ENCODE peak calls at places on chromosomes 2 and 18, in eight cellular contexts. N is fibroblast of lung; Y is stomach; R is GM23248; H is dorsolateral prefrontal cortex; M is RWPE1; A is CD4-positive, alpha-beta T cell; F is aorta. Q is an unnamed sample.

GRCh38 chr18:3130344-3130743 is 89.4 kb downstream of the MYOM1 start:
- DNase-seq in N (no peak), Y (no peak), R (no peak), H (no peak), M (no peak), A (no peak), F (no peak), Q (no peak)

GRCh38 chr2:53998834-53999233 is 28.0 kb upstream of the PSME4 start:
- DNase-seq in N (no peak), Y (no peak), R (no peak), H (no peak), M (no peak), A (no peak), F (no peak), Q (no peak)

GRCh38 chr2:42566837-42567251 is 1.6 kb upstream of the MTA3 start:
- DNase-seq in N (no peak), Y (no peak), R (peak; percentile 43), H (no peak), M (no peak), A (no peak), F (no peak), Q (no peak)

GRCh38 chr2:155442755-155443372 is 744.4 kb downstream of the KCNJ3 start:
- DNase-seq in N (no peak), Y (no peak), R (peak; percentile 0), H (no peak), M (peak; percentile 6), A (no peak), F (no peak), Q (no peak)

GRCh38 chr2:212021947-212022346 is 516.7 kb downstream of the ERBB4 start:
- DNase-seq in N (peak; percentile 79), Y (no peak), R (peak; percentile 41), H (no peak), M (no peak), A (no peak), F (no peak), Q (peak; percentile 21)

GRCh38 chr2:67277450-67277849 is 119.7 kb upstream of the ETAA1 start:
- DNase-seq in N (no peak), Y (peak; percentile 31), R (no peak), H (no peak), M (no peak), A (no peak), F (no peak), Q (no peak)

GRCh38 chr2:6493669-6494068 is 372.0 kb downstream of the CMPK2 start:
- DNase-seq in N (no peak), Y (no peak), R (no peak), H (no peak), M (no peak), A (no peak), F (no peak), Q (no peak)

GRCh38 chr2:62208758-62209114 is 12.8 kb downstream of the B3GNT2 start:
- DNase-seq in N (no peak), Y (no peak), R (no peak), H (no peak), M (no peak), A (no peak), F (no peak), Q (no peak)

GRCh38 chr2:30371772-30372373 is 75.2 kb upstream of the LCLAT1 start:
- DNase-seq in N (peak; percentile 29), Y (no peak), R (peak; percentile 84), H (no peak), M (no peak), A (no peak), F (no peak), Q (no peak)

DNA sequence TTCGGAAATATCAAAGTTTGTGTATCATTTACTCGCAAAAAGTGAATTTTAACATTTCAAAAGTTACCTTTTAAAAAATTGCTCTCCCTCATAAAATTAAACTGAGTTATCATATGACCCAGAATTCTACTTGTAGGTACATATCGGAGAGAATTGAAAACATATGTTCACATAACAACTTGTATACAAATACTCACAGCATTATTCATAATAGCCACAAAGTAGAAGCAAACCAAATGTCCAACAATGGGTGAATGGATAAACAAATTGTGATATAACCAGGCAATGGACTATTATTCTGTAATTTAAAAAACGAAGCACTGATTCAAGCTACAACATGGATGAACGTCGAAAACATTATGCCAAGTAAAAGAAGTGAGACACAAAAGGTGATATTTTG is 412.0 kb upstream of the TCF4 start:
- DNase-seq in N (no peak), Y (no peak), R (peak; percentile 53), H (no peak), M (no peak), A (no peak), F (no peak), Q (no peak)
- H3K27ac ChIP-seq in N (no peak overlapping the region), Y (no peak overlapping the region), R (no peak overlapping the region), H (peak overlapping the region; percentile 92), M (no peak overlapping the region), A (no peak overlapping the region), F (no peak overlapping the region), Q (no peak overlapping the region)

GRCh38 chr2:235766206-235766794 is 272.5 kb downstream of the AGAP1 start:
- DNase-seq in N (peak; percentile 84), Y (peak; percentile 65), R (peak; percentile 89), H (no peak), M (peak; percentile 55), A (peak; percentile 24), F (no peak), Q (peak; percentile 57)
- H3K27ac ChIP-seq in N (no peak overlapping the region), Y (no peak overlapping the region), R (peak overlapping the region; percentile 90), H (no peak overlapping the region), M (no peak overlapping the region), A (no peak overlapping the region), F (no peak overlapping the region), Q (no peak overlapping the region)

GRCh38 chr18:23568265-23568664 is 18.0 kb downstream of the NPC1 start:
- DNase-seq in N (no peak), Y (no peak), R (no peak), H (no peak), M (no peak), A (no peak), F (no peak), Q (no peak)
- H3K27ac ChIP-seq in N (no peak overlapping the region), Y (no peak overlapping the region), R (no peak overlapping the region), H (peak overlapping the region; percentile 72), M (no peak overlapping the region), A (no peak overlapping the region), F (no peak overlapping the region), Q (no peak overlapping the region)

GRCh38 chr2:69937968-69938367 is 23.1 kb downstream of the MXD1 start:
- DNase-seq in N (no peak), Y (no peak), R (no peak), H (no peak), M (no peak), A (no peak), F (no peak), Q (no peak)

GRCh38 chr2:69935011-69935410 is 20.1 kb downstream of the MXD1 start:
- DNase-seq in N (no peak), Y (no peak), R (no peak), H (no peak), M (no peak), A (no peak), F (no peak), Q (no peak)

GRCh38 chr2:69939722-69940121 is 21.7 kb downstream of the ASPRV1 start:
- DNase-seq in N (no peak), Y (no peak), R (no peak), H (no peak), M (no peak), A (no peak), F (no peak), Q (no peak)

GRCh38 chr2:69934614-69934908 is 19.7 kb downstream of the MXD1 start:
- DNase-seq in N (no peak), Y (no peak), R (no peak), H (no peak), M (no peak), A (no peak), F (no peak), Q (no peak)

DNA sequence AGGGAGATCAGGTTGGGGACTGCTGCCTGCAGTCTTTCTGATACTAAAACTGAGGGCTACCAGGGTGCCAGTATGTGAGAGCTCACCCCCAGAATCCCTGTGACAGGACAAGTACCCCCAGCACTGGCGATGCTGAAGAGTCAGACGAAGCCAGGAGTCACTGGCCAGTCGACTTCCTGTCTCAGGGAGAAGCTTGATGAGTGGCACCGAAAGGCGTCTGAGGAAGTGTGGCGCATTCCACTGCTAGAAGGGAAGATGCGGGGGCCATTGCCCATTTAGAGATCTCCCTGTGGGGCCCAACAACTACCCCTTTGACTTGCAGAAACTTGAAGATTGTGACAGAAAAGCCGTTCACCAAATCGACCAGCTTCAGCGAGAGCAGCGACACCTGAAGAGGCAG is 22.0 kb downstream of the MXD1 start:
- DNase-seq in N (no peak), Y (no peak), R (no peak), H (no peak), M (no peak), A (no peak), F (no peak), Q (no peak)
- H3K27ac ChIP-seq in N (no peak overlapping the region), Y (no peak overlapping the region), R (no peak overlapping the region), H (peak overlapping the region; percentile 68), M (peak overlapping the region; percentile 9), A (no peak overlapping the region), F (no peak overlapping the region), Q (no peak overlapping the region)

DNA sequence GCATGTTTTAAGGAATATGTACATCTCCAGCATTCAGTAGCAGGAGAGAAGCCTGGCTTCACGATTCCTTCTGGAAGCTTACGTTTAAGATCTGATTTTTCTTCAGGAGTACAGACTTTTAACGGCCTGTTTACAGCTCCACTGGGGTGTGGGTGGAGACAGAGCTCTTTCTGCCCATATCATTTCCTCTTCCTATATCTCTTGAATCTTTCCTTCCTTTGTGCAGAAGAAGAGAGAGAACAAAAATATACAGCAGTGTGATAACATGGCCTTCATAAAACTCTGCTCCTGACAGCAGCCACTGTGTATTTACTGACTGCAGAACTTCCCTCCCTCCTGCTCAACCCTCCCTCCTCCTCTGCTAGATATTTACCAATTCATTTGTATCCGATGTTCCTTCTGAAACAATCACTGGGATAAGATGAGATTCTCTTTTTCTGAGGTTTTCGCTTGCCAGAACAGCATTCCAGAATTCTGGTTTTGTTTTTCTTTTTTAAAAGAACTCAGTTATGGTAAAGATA is 34.1 kb upstream of the REEP1 start:
- DNase-seq in N (no peak), Y (no peak), R (no peak), H (no peak), M (no peak), A (no peak), F (no peak), Q (no peak)
- H3K27ac ChIP-seq in N (no peak overlapping the region), Y (no peak overlapping the region), R (no peak overlapping the region), H (no peak overlapping the region), M (no peak overlapping the region), A (peak overlapping the region; percentile 30), F (no peak overlapping the region), Q (no peak overlapping the region)